ENCODE peak calls at places on chromosomes 5 and 9, in nine cellular contexts. One of them, this sample, is unnamed. For H3K36me3, the result is how much of the 10 kb centered on the place peaks cover.

GRCh38 chr5:135977375-135977928 is 22.7 kb upstream of the LECT2 start:
- DNase-seq in heart left ventricle: peak
- DNase-seq in ovary: no peak
- DNase-seq in tibial nerve: peak
- DNase-seq in body of pancreas: peak
- DNase-seq in prostate gland: no peak
- DNase-seq in uterus: no peak
- DNase-seq in sigmoid colon: peak
- DNase-seq in endothelial cell of umbilical vein: peak
- DNase-seq in this sample: peak

GRCh38 chr5:21195145-21195544 is 1207.1 kb upstream of the CDH18 start:
- DNase-seq in sigmoid colon: no peak
- DNase-seq in prostate gland: no peak
- DNase-seq in body of pancreas: no peak
- DNase-seq in endothelial cell of umbilical vein: no peak
- DNase-seq in ovary: no peak
- DNase-seq in uterus: no peak
- DNase-seq in heart left ventricle: no peak
- DNase-seq in tibial nerve: no peak
- DNase-seq in this sample: no peak

GRCh38 chr9:123775885-123776284 is 154.0 kb downstream of the DENND1A start:
- DNase-seq in sigmoid colon: no peak
- DNase-seq in endothelial cell of umbilical vein: no peak
- DNase-seq in uterus: no peak
- DNase-seq in body of pancreas: no peak
- DNase-seq in heart left ventricle: no peak
- DNase-seq in prostate gland: no peak
- DNase-seq in ovary: no peak
- DNase-seq in tibial nerve: no peak
- DNase-seq in this sample: no peak

GRCh38 chr5:14109041-14109747 is 33.9 kb upstream of the TRIO start:
- DNase-seq in uterus: no peak
- DNase-seq in prostate gland: no peak
- DNase-seq in sigmoid colon: no peak
- DNase-seq in body of pancreas: no peak
- DNase-seq in heart left ventricle: peak
- DNase-seq in tibial nerve: no peak
- DNase-seq in ovary: no peak
- DNase-seq in endothelial cell of umbilical vein: no peak
- DNase-seq in this sample: peak

GRCh38 chr9:104388071-104388470 is 116.0 kb upstream of the OR13F1 start:
- DNase-seq in ovary: no peak
- DNase-seq in body of pancreas: no peak
- DNase-seq in sigmoid colon: no peak
- DNase-seq in uterus: no peak
- DNase-seq in prostate gland: no peak
- DNase-seq in endothelial cell of umbilical vein: no peak
- DNase-seq in heart left ventricle: no peak
- DNase-seq in tibial nerve: no peak
- DNase-seq in this sample: no peak

GRCh38 chr9:136142416-136142800 is 23.7 kb upstream of the TMEM250 start:
- DNase-seq in heart left ventricle: no peak
- DNase-seq in ovary: no peak
- DNase-seq in endothelial cell of umbilical vein: no peak
- DNase-seq in uterus: no peak
- DNase-seq in prostate gland: no peak
- DNase-seq in body of pancreas: no peak
- DNase-seq in tibial nerve: no peak
- DNase-seq in sigmoid colon: no peak
- DNase-seq in this sample: no peak

GRCh38 chr9:109861918-109862317 is 81.9 kb downstream of the PALM2AKAP2 start:
- DNase-seq in tibial nerve: no peak
- DNase-seq in endothelial cell of umbilical vein: no peak
- DNase-seq in heart left ventricle: no peak
- DNase-seq in prostate gland: no peak
- DNase-seq in body of pancreas: no peak
- DNase-seq in uterus: no peak
- DNase-seq in sigmoid colon: no peak
- DNase-seq in ovary: no peak
- DNase-seq in this sample: no peak

GRCh38 chr9:124770359-124771020 is 621 bp downstream of the NR6A1 start:
- DNase-seq in endothelial cell of umbilical vein: no peak
- DNase-seq in body of pancreas: peak
- DNase-seq in tibial nerve: no peak
- DNase-seq in ovary: peak
- DNase-seq in sigmoid colon: peak
- DNase-seq in prostate gland: peak
- DNase-seq in uterus: no peak
- DNase-seq in heart left ventricle: no peak
- DNase-seq in this sample: no peak

GRCh38 chr5:11507156-11507910 is 396.9 kb downstream of the CTNND2 start:
- DNase-seq in sigmoid colon: no peak
- DNase-seq in uterus: no peak
- DNase-seq in body of pancreas: no peak
- DNase-seq in heart left ventricle: no peak
- DNase-seq in prostate gland: no peak
- DNase-seq in endothelial cell of umbilical vein: no peak
- DNase-seq in tibial nerve: no peak
- DNase-seq in ovary: no peak
- DNase-seq in this sample: no peak

GRCh38 chr9:138098116-138098907 is 220.7 kb downstream of the CACNA1B start:
- DNase-seq in tibial nerve: no peak
- DNase-seq in heart left ventricle: peak
- DNase-seq in sigmoid colon: no peak
- DNase-seq in endothelial cell of umbilical vein: no peak
- DNase-seq in ovary: no peak
- DNase-seq in body of pancreas: no peak
- DNase-seq in prostate gland: no peak
- DNase-seq in uterus: peak
- DNase-seq in this sample: peak

GRCh38 chr5:36246011-36246410 is 4.3 kb upstream of the NADK2 start:
- DNase-seq in ovary: no peak
- DNase-seq in heart left ventricle: no peak
- DNase-seq in uterus: no peak
- DNase-seq in endothelial cell of umbilical vein: no peak
- DNase-seq in tibial nerve: no peak
- DNase-seq in sigmoid colon: no peak
- DNase-seq in prostate gland: no peak
- DNase-seq in body of pancreas: no peak
- DNase-seq in this sample: no peak

GRCh38 chr5:114898602-114899001 is 271.1 kb downstream of the TRIM36 start:
- DNase-seq in body of pancreas: no peak
- DNase-seq in uterus: no peak
- DNase-seq in heart left ventricle: no peak
- DNase-seq in ovary: no peak
- DNase-seq in endothelial cell of umbilical vein: no peak
- DNase-seq in tibial nerve: no peak
- DNase-seq in prostate gland: no peak
- DNase-seq in sigmoid colon: no peak
- DNase-seq in this sample: no peak

GRCh38 chr5:36861820-36862219 is 14.7 kb upstream of the NIPBL start:
- DNase-seq in body of pancreas: no peak
- DNase-seq in prostate gland: no peak
- DNase-seq in sigmoid colon: no peak
- DNase-seq in heart left ventricle: no peak
- DNase-seq in uterus: no peak
- DNase-seq in endothelial cell of umbilical vein: no peak
- DNase-seq in ovary: no peak
- DNase-seq in tibial nerve: no peak
- DNase-seq in this sample: no peak

GRCh38 chr9:112059145-112059979 is 115.7 kb downstream of the SUSD1 start:
- DNase-seq in tibial nerve: no peak
- DNase-seq in body of pancreas: peak
- DNase-seq in ovary: no peak
- DNase-seq in uterus: no peak
- DNase-seq in prostate gland: no peak
- DNase-seq in endothelial cell of umbilical vein: peak
- DNase-seq in sigmoid colon: no peak
- DNase-seq in heart left ventricle: no peak
- DNase-seq in this sample: no peak

GRCh38 chr9:76677481-76678055 is 86.7 kb upstream of the PCA3 start:
- DNase-seq in sigmoid colon: peak
- DNase-seq in heart left ventricle: no peak
- DNase-seq in uterus: no peak
- DNase-seq in ovary: no peak
- DNase-seq in tibial nerve: no peak
- DNase-seq in body of pancreas: peak
- DNase-seq in prostate gland: no peak
- DNase-seq in endothelial cell of umbilical vein: peak
- DNase-seq in this sample: no peak

GRCh38 chr9:79658926-79659325 is 87.2 kb downstream of the TLE4 start:
- DNase-seq in endothelial cell of umbilical vein: no peak
- DNase-seq in uterus: no peak
- DNase-seq in tibial nerve: no peak
- DNase-seq in sigmoid colon: no peak
- DNase-seq in heart left ventricle: no peak
- DNase-seq in body of pancreas: no peak
- DNase-seq in prostate gland: no peak
- DNase-seq in ovary: no peak
- DNase-seq in this sample: no peak

GRCh38 chr5:149151717-149152116 is 10.4 kb downstream of the ABLIM3 start:
- DNase-seq in uterus: no peak
- DNase-seq in tibial nerve: no peak
- DNase-seq in prostate gland: no peak
- DNase-seq in heart left ventricle: no peak
- DNase-seq in endothelial cell of umbilical vein: peak
- DNase-seq in ovary: no peak
- DNase-seq in sigmoid colon: no peak
- DNase-seq in body of pancreas: no peak
- DNase-seq in this sample: no peak

GRCh38 chr5:103218164-103218563 is 40.4 kb upstream of the MACIR start:
- DNase-seq in ovary: no peak
- DNase-seq in body of pancreas: no peak
- DNase-seq in heart left ventricle: no peak
- DNase-seq in sigmoid colon: no peak
- DNase-seq in endothelial cell of umbilical vein: peak
- DNase-seq in uterus: no peak
- DNase-seq in prostate gland: no peak
- DNase-seq in tibial nerve: no peak
- DNase-seq in this sample: no peak

GRCh38 chr9:19787672-19788071 is 1.2 kb downstream of the SLC24A2 start:
- DNase-seq in sigmoid colon: no peak
- DNase-seq in uterus: no peak
- DNase-seq in ovary: no peak
- DNase-seq in tibial nerve: no peak
- DNase-seq in prostate gland: no peak
- DNase-seq in body of pancreas: no peak
- DNase-seq in endothelial cell of umbilical vein: no peak
- DNase-seq in heart left ventricle: no peak
- DNase-seq in this sample: no peak

GRCh38 chr9:96651626-96652025 is 3.5 kb downstream of the PRXL2C start:
- DNase-seq in body of pancreas: no peak
- DNase-seq in sigmoid colon: no peak
- DNase-seq in endothelial cell of umbilical vein: peak
- DNase-seq in uterus: no peak
- DNase-seq in ovary: no peak
- DNase-seq in tibial nerve: no peak
- DNase-seq in heart left ventricle: no peak
- DNase-seq in prostate gland: no peak
- DNase-seq in this sample: no peak

GRCh38 chr9:96649620-96650323 is 5.3 kb downstream of the PRXL2C start:
- DNase-seq in tibial nerve: no peak
- DNase-seq in uterus: no peak
- DNase-seq in heart left ventricle: no peak
- DNase-seq in body of pancreas: no peak
- DNase-seq in prostate gland: no peak
- DNase-seq in endothelial cell of umbilical vein: no peak
- DNase-seq in ovary: no peak
- DNase-seq in sigmoid colon: no peak
- DNase-seq in this sample: no peak

GRCh38 chr9:96660693-96661248 is 5.7 kb upstream of the PRXL2C start:
- DNase-seq in uterus: no peak
- DNase-seq in prostate gland: no peak
- DNase-seq in ovary: no peak
- DNase-seq in body of pancreas: no peak
- DNase-seq in endothelial cell of umbilical vein: no peak
- DNase-seq in tibial nerve: no peak
- DNase-seq in sigmoid colon: no peak
- DNase-seq in heart left ventricle: no peak
- DNase-seq in this sample: no peak

GRCh38 chr9:96654450-96655197 is 493 bp downstream of the PRXL2C start:
- DNase-seq in ovary: peak
- DNase-seq in endothelial cell of umbilical vein: peak
- DNase-seq in tibial nerve: peak
- DNase-seq in heart left ventricle: peak
- DNase-seq in prostate gland: peak
- DNase-seq in uterus: peak
- DNase-seq in body of pancreas: peak
- DNase-seq in sigmoid colon: peak
- DNase-seq in this sample: peak

GRCh38 chr9:96655198-96655851 is at the start of gene PRXL2C:
- DNase-seq in sigmoid colon: peak
- DNase-seq in endothelial cell of umbilical vein: peak
- DNase-seq in prostate gland: peak
- DNase-seq in uterus: peak
- DNase-seq in body of pancreas: peak
- DNase-seq in ovary: peak
- DNase-seq in heart left ventricle: peak
- DNase-seq in tibial nerve: peak
- DNase-seq in this sample: peak
- TF ChIP-seq POLR2A in sigmoid colon: no peak
- TF ChIP-seq POLR2A in endothelial cell of umbilical vein: no peak
- TF ChIP-seq POLR2A in prostate gland: no peak
- TF ChIP-seq POLR2A in uterus: no peak
- TF ChIP-seq POLR2A in body of pancreas: peak
- TF ChIP-seq POLR2A in ovary: no peak
- TF ChIP-seq POLR2A in heart left ventricle: no peak
- TF ChIP-seq POLR2A in tibial nerve: no peak
- TF ChIP-seq POLR2A in this sample: no peak

GRCh38 chr5:132655821-132656773 is 1.9 kb upstream of the IL13 start:
- DNase-seq in sigmoid colon: no peak
- DNase-seq in body of pancreas: no peak
- DNase-seq in tibial nerve: no peak
- DNase-seq in ovary: no peak
- DNase-seq in uterus: no peak
- DNase-seq in heart left ventricle: no peak
- DNase-seq in prostate gland: no peak
- DNase-seq in endothelial cell of umbilical vein: peak
- DNase-seq in this sample: peak
- H3K4me3 ChIP-seq in sigmoid colon: peak
- H3K4me3 ChIP-seq in body of pancreas: no peak
- H3K4me3 ChIP-seq in tibial nerve: peak
- H3K4me3 ChIP-seq in ovary: peak
- H3K4me3 ChIP-seq in uterus: peak
- H3K4me3 ChIP-seq in heart left ventricle: peak
- H3K4me3 ChIP-seq in prostate gland: peak
- H3K4me3 ChIP-seq in endothelial cell of umbilical vein: no peak
- H3K4me3 ChIP-seq in this sample: peak

GRCh38 chr9:35723426-35723825 is 8.6 kb downstream of the TLN1 start:
- DNase-seq in tibial nerve: no peak
- DNase-seq in uterus: no peak
- DNase-seq in body of pancreas: no peak
- DNase-seq in endothelial cell of umbilical vein: no peak
- DNase-seq in sigmoid colon: no peak
- DNase-seq in prostate gland: no peak
- DNase-seq in heart left ventricle: no peak
- DNase-seq in ovary: no peak
- DNase-seq in this sample: no peak
- H3K36me3 ChIP-seq in tibial nerve: under half
- H3K36me3 ChIP-seq in uterus: under half
- H3K36me3 ChIP-seq in body of pancreas: half or more
- H3K36me3 ChIP-seq in endothelial cell of umbilical vein: half or more
- H3K36me3 ChIP-seq in sigmoid colon: half or more
- H3K36me3 ChIP-seq in prostate gland: under half
- H3K36me3 ChIP-seq in heart left ventricle: half or more
- H3K36me3 ChIP-seq in ovary: under half
- H3K36me3 ChIP-seq in this sample: half or more

GRCh38 chr5:168305281-168305680 is 13.8 kb downstream of the WWC1 start:
- DNase-seq in endothelial cell of umbilical vein: no peak
- DNase-seq in ovary: no peak
- DNase-seq in prostate gland: no peak
- DNase-seq in body of pancreas: peak
- DNase-seq in uterus: no peak
- DNase-seq in heart left ventricle: no peak
- DNase-seq in tibial nerve: no peak
- DNase-seq in sigmoid colon: no peak
- DNase-seq in this sample: no peak
- TF ChIP-seq POLR2A in endothelial cell of umbilical vein: no peak
- TF ChIP-seq POLR2A in ovary: no peak
- TF ChIP-seq POLR2A in prostate gland: no peak
- TF ChIP-seq POLR2A in body of pancreas: no peak
- TF ChIP-seq POLR2A in uterus: no peak
- TF ChIP-seq POLR2A in heart left ventricle: no peak
- TF ChIP-seq POLR2A in tibial nerve: no peak
- TF ChIP-seq POLR2A in sigmoid colon: no peak
- TF ChIP-seq POLR2A in this sample: no peak

This sample was measured in stomach.